ENCODE peak calls at places on chromosome 11, in seven cellular contexts. M is brain microvascular endothelial cell, I is psoas muscle, Q is tibial nerve, L is WTC11, B is adrenal gland, V is astrocyte of the cerebellum. Z is an unnamed sample.

GRCh38 chr11:103552086-103552485 is 442.9 kb downstream of the DYNC2H1 start:
- DNase-seq in I (no peak), B (no peak), L (no peak), Q (no peak), V (no peak), M (no peak), Z (no peak)

GRCh38 chr11:35323076-35323868 is 96.1 kb downstream of the SLC1A2 start:
- DNase-seq in V (no peak), L (no peak), I (no peak), B (no peak), M (no peak), Q (no peak), Z (no peak)

GRCh38 chr11:44158384-44158783 is 62.9 kb downstream of the EXT2 start:
- DNase-seq in M (no peak), V (no peak), Q (no peak), I (no peak), L (no peak), B (no peak), Z (no peak)

GRCh38 chr11:65546217-65546958 is 11.8 kb downstream of the LTBP3 start:
- DNase-seq in Q (peak), M (no peak), V (no peak), B (peak), L (peak), I (peak), Z (peak)

GRCh38 chr11:46382644-46383403 is 1.4 kb downstream of the MDK start:
- DNase-seq in B (peak), Q (no peak), V (no peak), I (peak), M (no peak), L (peak), Z (no peak)

GRCh38 chr11:76208829-76209670 is 2.7 kb upstream of the WNT11 start:
- DNase-seq in M (peak), B (peak), L (peak), I (peak), V (no peak), Q (peak), Z (no peak)

GRCh38 chr11:132683602-132684001 is 848.7 kb downstream of the OPCML start:
- DNase-seq in Q (no peak), L (no peak), I (no peak), V (no peak), B (no peak), M (peak), Z (no peak)

GRCh38 chr11:93849751-93850584 is 450 bp downstream of the VSTM5 start:
- DNase-seq in L (peak), Q (no peak), V (no peak), M (no peak), B (peak), I (peak), Z (no peak)

GRCh38 chr11:76279651-76280050 is 73.3 kb upstream of the WNT11 start:
- DNase-seq in Q (no peak), B (no peak), L (peak), M (no peak), I (no peak), V (no peak), Z (no peak)

GRCh38 chr11:8228206-8228605 is 35.5 kb downstream of the LMO1 start:
- DNase-seq in V (no peak), M (no peak), Q (no peak), B (no peak), L (no peak), I (no peak), Z (peak)
- TF ChIP-seq CTCF in V (no peak), M (no peak), Q (no peak), B (no peak), L (no peak), I (no peak), Z (peak)

GRCh38 chr11:75144716-75145014 is 6.2 kb upstream of the SLCO2B1 start:
- DNase-seq in I (no peak), B (no peak), Q (no peak), V (no peak), L (no peak), M (no peak), Z (no peak)
- TF ChIP-seq CTCF in I (no peak), B (no peak), Q (no peak), V (no peak), L (no peak), M (no peak), Z (no peak)

GRCh38 chr11:92311616-92312449 is 87.2 kb downstream of the FAT3 start:
- DNase-seq in V (no peak), M (no peak), B (no peak), I (no peak), Q (no peak), L (no peak), Z (no peak)
- TF ChIP-seq CTCF in V (no peak), M (peak), B (no peak), I (no peak), Q (no peak), L (no peak), Z (no peak)

GRCh38 chr11:62611705-62612365 is 740 bp downstream of the EML3 start:
- DNase-seq in I (peak), V (peak), B (peak), L (peak), M (no peak), Q (no peak), Z (no peak)
- TF ChIP-seq CTCF in I (no peak), V (no peak), B (no peak), L (no peak), M (peak), Q (no peak), Z (no peak)

GRCh38 chr11:2312232-2313042 is 10.6 kb downstream of the TSPAN32 start:
- DNase-seq in B (no peak), M (peak), V (no peak), L (no peak), Q (no peak), I (peak), Z (no peak)
- TF ChIP-seq CTCF in B (no peak), M (no peak), V (no peak), L (no peak), Q (no peak), I (no peak), Z (no peak)

DNA sequence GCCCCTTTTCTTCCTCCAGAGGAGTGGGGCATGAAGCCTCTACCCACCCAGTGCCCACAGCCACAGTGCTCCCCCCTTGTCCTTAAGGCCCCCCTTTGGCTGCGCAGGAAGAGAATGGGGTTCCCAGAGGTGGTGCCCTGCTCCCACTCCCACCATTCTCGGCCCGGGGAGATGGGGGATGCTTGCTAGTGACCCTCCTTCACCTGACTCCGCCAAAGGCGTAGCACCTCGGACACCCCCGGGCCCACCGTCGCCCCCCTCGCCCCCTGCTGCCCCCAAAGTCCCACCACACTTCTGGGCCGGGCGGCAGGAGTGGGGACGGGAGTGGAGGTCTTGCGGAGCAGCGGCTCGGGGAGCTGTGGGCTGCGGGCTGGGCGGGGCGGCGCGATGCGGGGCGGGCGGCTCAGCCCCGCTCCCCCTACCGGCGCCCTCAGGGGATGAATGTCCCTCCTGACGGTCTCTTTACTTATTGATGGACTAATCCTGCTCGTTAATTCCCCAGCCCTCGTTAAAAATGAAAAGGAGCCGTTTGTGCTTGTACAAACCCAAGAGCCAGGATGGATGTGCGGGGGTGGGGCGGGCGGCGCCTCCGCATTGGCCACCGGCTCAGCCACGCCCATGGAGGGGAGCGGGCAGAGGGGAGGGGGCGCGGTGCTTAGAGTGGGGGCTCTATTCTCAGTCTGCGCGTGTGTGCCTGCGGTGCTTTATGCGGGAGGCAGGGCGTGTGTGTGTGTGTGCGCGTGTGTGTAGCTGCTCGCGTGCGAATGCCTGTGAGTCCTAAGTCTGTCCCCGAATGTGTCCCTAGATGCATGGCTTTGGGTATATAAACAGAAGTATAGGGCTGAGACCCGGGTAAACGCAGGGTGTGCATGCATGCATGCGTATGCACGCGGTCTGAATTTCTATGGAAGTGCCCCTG is 25.6 kb downstream of the SYT7 start:
- DNase-seq in L (peak), V (no peak), M (no peak), Q (no peak), I (no peak), B (no peak), Z (peak)
- TF ChIP-seq CTCF in L (peak), V (no peak), M (peak), Q (no peak), I (no peak), B (no peak), Z (peak)

GRCh38 chr11:79371152-79371551 is 69.7 kb downstream of the TENM4 start:
- DNase-seq in B (no peak), V (no peak), M (no peak), L (no peak), I (no peak), Q (no peak), Z (no peak)
- TF ChIP-seq CTCF in B (no peak), V (no peak), M (peak), L (no peak), I (no peak), Q (no peak), Z (no peak)

DNA sequence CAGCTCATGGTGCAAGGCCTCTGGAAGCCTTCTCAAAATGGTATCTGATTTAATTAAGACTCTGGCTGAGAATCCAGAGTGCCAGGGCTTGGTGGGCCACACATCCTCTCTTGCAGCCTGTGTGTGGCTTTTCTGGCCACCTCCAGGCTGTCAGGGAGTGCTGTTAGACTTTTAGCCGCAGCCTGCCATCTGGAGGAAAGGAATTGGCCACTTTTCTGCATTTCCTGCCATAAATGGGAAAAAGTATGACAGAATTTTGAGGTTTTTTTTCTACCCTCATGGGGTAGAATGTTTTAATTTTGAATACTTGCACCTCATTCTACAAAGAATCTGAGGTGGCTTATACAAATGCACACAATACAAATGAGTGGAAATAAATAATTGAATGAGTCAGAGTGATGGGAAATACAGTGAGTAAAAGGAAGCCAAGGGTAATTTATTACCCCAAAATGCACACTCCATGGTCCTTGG is 218.4 kb downstream of the ADAMTS15 start:
- DNase-seq in B (no peak), Q (no peak), L (no peak), M (no peak), V (peak), I (no peak), Z (no peak)
- TF ChIP-seq CTCF in B (no peak), Q (no peak), L (no peak), M (peak), V (peak), I (no peak), Z (no peak)

Z was measured in D721Med.